ENCODE peak calls at places on chromosomes 3 and 15, in seven cellular contexts. E is stimulated activated CD8-positive, alpha-beta memory T cell treated with anti-CD3 and anti-CD28 coated beads, Interleukin-15, amount 100 ng/mL, for 24 hours; S is DMS153; X is heart left ventricle; I is stimulated activated CD4-positive, alpha-beta T cell treated with anti-CD3 and anti-CD28 coated beads, Interleukin-2, amount 100 ng/mL, for 48 hours; O is M059J; T is adipocyte. D is an unnamed sample.

GRCh38 chr3:115423170-115423569 is 200.1 kb upstream of the GAP43 start:
- DNase-seq in E (no peak), S (no peak), X (no peak), I (no peak), O (no peak), T (no peak), D (no peak)

GRCh38 chr3:23648326-23648964 is 157.3 kb upstream of the UBE2E1 start:
- DNase-seq in E (no peak), S (no peak), X (no peak), I (no peak), O (peak), T (no peak), D (no peak)

GRCh38 chr3:53495518-53496501 is 1.4 kb downstream of the CACNA1D start:
- DNase-seq in E (no peak), S (no peak), X (no peak), I (no peak), O (no peak), T (no peak), D (no peak)

GRCh38 chr3:94405258-94406035 is 342.6 kb downstream of the NSUN3 start:
- DNase-seq in E (no peak), S (no peak), X (no peak), I (no peak), O (peak), T (no peak), D (no peak)

GRCh38 chr15:70875001-70875782 is 17.0 kb downstream of the THAP10 start:
- DNase-seq in E (no peak), S (no peak), X (no peak), I (no peak), O (peak), T (peak), D (no peak)

GRCh38 chr15:92880796-92881569 is 19.1 kb upstream of the CHD2 start:
- DNase-seq in E (no peak), S (no peak), X (no peak), I (no peak), O (peak), T (peak), D (no peak)

GRCh38 chr3:122758877-122759670 is 34.6 kb downstream of the HSPBAP1 start:
- DNase-seq in E (no peak), S (no peak), X (no peak), I (no peak), O (no peak), T (no peak), D (no peak)

GRCh38 chr3:14424711-14425573 is 22.5 kb downstream of the SLC6A6 start:
- DNase-seq in E (no peak), S (peak), X (peak), I (no peak), O (peak), T (no peak), D (no peak)

GRCh38 chr15:76204558-76204845 is 106.8 kb downstream of the ETFA start:
- DNase-seq in E (no peak), S (no peak), X (no peak), I (no peak), O (no peak), T (no peak), D (no peak)

GRCh38 chr15:85623648-85624047 is 171.1 kb downstream of the KLHL25 start:
- DNase-seq in E (no peak), S (no peak), X (no peak), I (no peak), O (peak), T (peak), D (no peak)

GRCh38 chr3:189001559-189001958 is 170.2 kb upstream of the TPRG1 start:
- DNase-seq in E (no peak), S (no peak), X (no peak), I (no peak), O (peak), T (peak), D (no peak)

D was measured in D721Med.